ENCODE peak calls at places on chromosomes 12 and 14, in seven cellular contexts. J, K, T, V, F, D and Y are unnamed samples.
A peak's percentile ranks its signal among the peaks of the same experiment; 100 is the strongest.

GRCh38 chr12:127928178-127928577 is 338.8 kb upstream of the TMEM132C start:
- DNase-seq in K (no peak), J (no peak), F (no peak), T (no peak), D (no peak), V (no peak), Y (no peak)

GRCh38 chr12:27851311-27851710 is 71.3 kb upstream of the MANSC4 start:
- DNase-seq in T (no peak), F (no peak), K (no peak), D (no peak), V (no peak), J (no peak), Y (no peak)

GRCh38 chr14:34616360-34616759 is 13.6 kb downstream of the SNX6 start:
- DNase-seq in D (no peak), J (no peak), F (no peak), V (no peak), T (no peak), K (no peak), Y (no peak)

GRCh38 chr12:112359290-112359689 is 22.9 kb downstream of the HECTD4 start:
- DNase-seq in K (no peak), V (no peak), T (no peak), D (no peak), F (no peak), J (no peak), Y (no peak)

GRCh38 chr14:41570415-41571155 is 36.1 kb upstream of the LRFN5 start:
- DNase-seq in V (no peak), K (no peak), F (no peak), T (no peak), D (no peak), J (no peak), Y (no peak)

GRCh38 chr12:5295966-5296365 is 135.9 kb upstream of the NTF3 start:
- DNase-seq in K (no peak), J (no peak), T (no peak), F (no peak), V (no peak), D (no peak), Y (no peak)

GRCh38 chr14:100155049-100155621 is 4.3 kb downstream of the DEGS2 start:
- DNase-seq in T (no peak), J (no peak), V (no peak), D (peak; percentile 63), K (peak; percentile 54), F (peak; percentile 12), Y (peak; percentile 70)

GRCh38 chr12:40078201-40078730 is 27.6 kb downstream of the SLC2A13 start:
- DNase-seq in T (no peak), K (no peak), F (no peak), V (no peak), J (no peak), D (no peak), Y (no peak)

GRCh38 chr14:97602438-97603117 is 805.4 kb downstream of the VRK1 start:
- DNase-seq in V (peak; percentile 85), D (peak; percentile 29), K (no peak), F (no peak), T (no peak), J (no peak), Y (peak; percentile 44)

DNA sequence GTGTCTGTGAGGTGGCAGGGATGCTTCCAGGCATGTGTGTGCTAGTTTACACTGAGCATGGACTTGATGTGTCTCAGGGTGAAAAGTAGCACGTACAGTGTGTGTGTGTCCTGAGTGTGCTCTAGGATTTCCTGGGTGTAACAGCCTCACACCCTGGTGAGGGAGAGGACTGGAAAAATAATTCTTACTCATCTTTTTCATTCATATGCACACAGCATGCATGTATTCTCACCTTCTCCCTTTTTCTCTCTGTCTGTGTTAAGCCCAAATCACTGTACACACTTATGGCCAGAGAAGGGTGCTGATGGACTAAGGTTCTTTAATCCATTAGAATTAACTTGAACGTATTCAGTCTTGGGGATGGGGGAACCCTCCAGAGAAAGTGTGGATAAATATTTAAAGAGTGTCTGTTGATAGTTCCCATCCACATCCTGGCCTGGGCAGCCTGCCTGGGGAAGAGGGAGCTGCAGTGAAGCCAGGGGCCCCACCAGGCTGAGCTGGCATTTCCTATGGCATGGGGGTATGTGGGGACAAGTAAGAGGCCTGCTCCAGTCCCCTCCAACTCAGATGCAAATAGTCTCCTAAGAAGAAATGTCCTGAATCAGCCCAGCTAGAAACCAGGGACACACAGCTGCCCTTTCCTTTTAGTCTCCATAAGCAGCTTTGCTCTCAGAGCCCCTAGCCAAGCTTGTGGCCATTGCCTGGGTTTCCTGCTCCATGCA is 1.1 kb upstream of the HOXC8 start:
- DNase-seq in T (no peak), F (no peak), V (no peak), J (no peak), D (no peak), K (no peak), Y (no peak)
- H3K4me3 ChIP-seq in T (no peak overlapping the region), F (peak overlapping the region; percentile 47), V (no peak overlapping the region), J (no peak overlapping the region), D (no peak overlapping the region), K (no peak overlapping the region), Y (no peak overlapping the region)

DNA sequence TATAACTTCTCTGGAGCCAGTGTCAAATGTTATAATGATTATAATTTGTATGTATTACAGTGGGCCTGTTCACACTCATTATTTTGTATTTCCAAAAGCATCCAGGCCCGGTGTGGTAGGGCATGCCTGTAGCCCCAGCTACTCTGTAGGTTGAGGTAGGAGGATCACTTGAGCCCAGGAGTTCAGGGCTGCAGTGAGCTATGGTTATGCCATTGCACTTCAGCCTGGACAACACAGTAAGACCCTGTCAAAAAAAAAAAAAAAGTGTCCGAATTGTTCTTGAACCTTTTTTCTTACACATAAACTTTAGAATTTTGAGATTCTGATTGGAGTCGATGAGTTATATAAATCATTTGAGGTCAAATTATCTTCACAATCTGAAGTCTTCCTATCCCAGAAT is 1.0 kb downstream of the ZNF84 start:
- DNase-seq in D (no peak), K (no peak), J (no peak), V (no peak), F (no peak), T (no peak), Y (no peak)
- H3K9me3 ChIP-seq in D (peaks cover 49% of the 10 kb centered on the region), K (no peaks in the 10 kb centered on the region), J (peaks cover 52% of the 10 kb centered on the region), V (peaks cover 20% of the 10 kb centered on the region), F (peaks cover 50% of the 10 kb centered on the region), T (peaks cover 48% of the 10 kb centered on the region), Y (peaks cover 1% of the 10 kb centered on the region)

GRCh38 chr14:95361373-95362179 is 41.9 kb upstream of the CLMN start:
- DNase-seq in K (peak; percentile 79), F (no peak), T (no peak), J (peak; percentile 29), V (no peak), D (peak; percentile 75), Y (peak; percentile 62)

GRCh38 chr14:95360828-95361227 is 41.1 kb upstream of the CLMN start:
- DNase-seq in T (no peak), V (no peak), F (no peak), D (no peak), K (no peak), J (no peak), Y (no peak)

GRCh38 chr14:95362180-95362494 is 42.4 kb upstream of the CLMN start:
- DNase-seq in V (no peak), D (no peak), J (no peak), T (no peak), K (no peak), F (no peak), Y (no peak)

GRCh38 chr14:95363468-95363954 is 43.8 kb upstream of the CLMN start:
- DNase-seq in K (no peak), F (no peak), T (no peak), D (no peak), J (no peak), V (no peak), Y (no peak)

DNA sequence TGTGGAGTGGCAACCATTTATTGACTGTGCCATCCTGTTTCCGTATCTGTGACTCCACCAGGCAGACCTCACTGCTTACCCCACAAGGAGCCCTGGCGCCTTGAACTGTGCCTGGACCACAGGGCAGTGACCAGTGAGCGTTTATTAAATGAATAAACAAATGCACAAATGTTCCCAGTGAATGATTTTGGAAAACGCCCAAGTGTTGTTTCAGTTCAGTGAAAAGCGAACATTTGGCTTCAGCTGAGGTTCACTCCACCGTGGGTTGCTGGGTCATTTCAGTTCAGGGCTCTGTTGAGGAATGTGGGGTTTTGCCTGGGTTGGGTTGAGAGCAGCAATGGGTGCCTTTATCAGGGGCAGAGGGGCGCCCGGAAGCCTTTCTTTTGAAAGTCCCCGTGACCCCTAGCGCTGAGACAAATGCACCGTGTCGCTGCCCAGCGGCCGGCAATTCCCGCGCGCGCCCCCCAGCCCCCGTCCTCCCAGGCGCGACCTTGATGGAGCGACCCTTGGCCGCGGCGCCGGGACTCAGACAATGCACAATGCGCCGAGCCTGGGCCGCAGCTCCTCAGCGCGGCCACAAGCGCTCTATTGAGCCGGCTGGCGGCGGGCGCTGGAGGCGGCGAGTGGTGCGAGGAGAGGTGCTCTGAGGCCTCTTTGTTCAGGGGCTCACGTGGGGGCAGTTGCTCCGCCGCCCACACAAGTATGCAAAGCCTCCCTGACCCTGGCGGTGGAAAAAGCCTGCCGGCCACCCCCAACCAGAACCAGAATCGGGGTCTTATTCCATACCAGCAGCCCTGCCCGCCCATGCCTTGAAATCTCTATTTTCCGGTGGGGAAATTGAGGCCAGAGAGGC is 40.5 kb upstream of the CLMN start:
- DNase-seq in D (no peak), K (no peak), V (no peak), T (no peak), J (no peak), F (no peak), Y (no peak)
- H3K27me3 ChIP-seq in D (no peaks in the 10 kb centered on the region), K (no peaks in the 10 kb centered on the region), V (peaks cover 11% of the 10 kb centered on the region), T (no peaks in the 10 kb centered on the region), J (no peaks in the 10 kb centered on the region), F (no peaks in the 10 kb centered on the region), Y (no peaks in the 10 kb centered on the region)

GRCh38 chr12:65280306-65280705 is 1.8 kb downstream of the MSRB3 start:
- DNase-seq in V (no peak), D (no peak), T (no peak), K (no peak), F (no peak), J (no peak), Y (no peak)
- H3K4me3 ChIP-seq in V (no peak overlapping the region), D (no peak overlapping the region), T (no peak overlapping the region), K (no peak overlapping the region), F (peak overlapping the region; percentile 84), J (no peak overlapping the region), Y (no peak overlapping the region)

GRCh38 chr12:57195655-57196371 is 20.8 kb upstream of the NXPH4 start:
- DNase-seq in V (no peak), T (no peak), J (no peak), K (no peak), F (no peak), D (no peak), Y (no peak)
- H3K9me3 ChIP-seq in V (no peaks in the 10 kb centered on the region), T (no peaks in the 10 kb centered on the region), J (no peaks in the 10 kb centered on the region), K (no peaks in the 10 kb centered on the region), F (no peaks in the 10 kb centered on the region), D (no peaks in the 10 kb centered on the region), Y (no peaks in the 10 kb centered on the region)

GRCh38 chr14:104281768-104282301 is 143.4 kb downstream of the KIF26A start:
- DNase-seq in V (no peak), T (no peak), F (no peak), K (peak; percentile 30), J (peak; percentile 6), D (peak; percentile 51), Y (no peak)

GRCh38 chr14:104282332-104283196 is 144.2 kb downstream of the KIF26A start:
- DNase-seq in D (peak; percentile 73), V (no peak), F (no peak), T (peak; percentile 78), K (peak; percentile 54), J (peak; percentile 9), Y (no peak)

GRCh38 chr14:104284107-104284592 is 145.8 kb downstream of the KIF26A start:
- DNase-seq in D (no peak), F (no peak), K (peak; percentile 38), T (peak; percentile 60), J (no peak), V (no peak), Y (no peak)

GRCh38 chr14:104284636-104285482 is 146.5 kb downstream of the KIF26A start:
- DNase-seq in D (peak; percentile 3), F (no peak), V (no peak), J (no peak), T (peak; percentile 56), K (peak; percentile 46), Y (no peak)

GRCh38 chr14:104283197-104284106 is 145.1 kb downstream of the KIF26A start:
- DNase-seq in J (peak; percentile 8), T (peak; percentile 65), D (peak; percentile 71), V (no peak), F (no peak), K (peak; percentile 30), Y (peak; percentile 33)
- H3K27me3 ChIP-seq in J (no peaks in the 10 kb centered on the region), T (no peaks in the 10 kb centered on the region), D (no peaks in the 10 kb centered on the region), V (no peaks in the 10 kb centered on the region), F (no peaks in the 10 kb centered on the region), K (no peaks in the 10 kb centered on the region), Y (no peaks in the 10 kb centered on the region)